ENCODE peak calls at places on chromosomes 12 and 14, in seven cellular contexts. V is A673; C is psoas muscle; P is brain microvascular endothelial cell; K is IMR-90; U is endothelial cell of umbilical vein; A is effector memory CD4-positive, alpha-beta T cell. Z is an unnamed sample.

GRCh38 chr14:75098682-75099081 is 28.2 kb downstream of the NEK9 start:
- DNase-seq in V (no peak), C (no peak), P (no peak), K (no peak), U (no peak), A (no peak), Z (no peak)

GRCh38 chr14:78519863-78520262 is 349.7 kb downstream of the NRXN3 start:
- DNase-seq in V (peak), C (no peak), P (peak), K (peak), U (peak), A (no peak), Z (no peak)

GRCh38 chr12:95605087-95605486 is 53.8 kb upstream of the USP44 start:
- DNase-seq in V (peak), C (no peak), P (peak), K (peak), U (peak), A (no peak), Z (no peak)

GRCh38 chr12:132761032-132761910 is at the start of gene ANKLE2:
- DNase-seq in V (peak), C (peak), P (peak), K (peak), U (peak), A (peak), Z (peak)

GRCh38 chr12:59086124-59086523 is 165.8 kb upstream of the LRIG3 start:
- DNase-seq in V (no peak), C (no peak), P (no peak), K (no peak), U (peak), A (no peak), Z (no peak)

GRCh38 chr14:100100032-100100405 is 34.8 kb downstream of the EVL start:
- DNase-seq in V (no peak), C (no peak), P (no peak), K (no peak), U (no peak), A (no peak), Z (no peak)

GRCh38 chr12:77213316-77213715 is 147.9 kb upstream of the E2F7 start:
- DNase-seq in V (peak), C (no peak), P (no peak), K (no peak), U (peak), A (no peak), Z (no peak)

GRCh38 chr12:4271433-4272013 is 2.0 kb upstream of the CCND2 start:
- DNase-seq in V (no peak), C (no peak), P (no peak), K (no peak), U (no peak), A (no peak), Z (no peak)

DNA sequence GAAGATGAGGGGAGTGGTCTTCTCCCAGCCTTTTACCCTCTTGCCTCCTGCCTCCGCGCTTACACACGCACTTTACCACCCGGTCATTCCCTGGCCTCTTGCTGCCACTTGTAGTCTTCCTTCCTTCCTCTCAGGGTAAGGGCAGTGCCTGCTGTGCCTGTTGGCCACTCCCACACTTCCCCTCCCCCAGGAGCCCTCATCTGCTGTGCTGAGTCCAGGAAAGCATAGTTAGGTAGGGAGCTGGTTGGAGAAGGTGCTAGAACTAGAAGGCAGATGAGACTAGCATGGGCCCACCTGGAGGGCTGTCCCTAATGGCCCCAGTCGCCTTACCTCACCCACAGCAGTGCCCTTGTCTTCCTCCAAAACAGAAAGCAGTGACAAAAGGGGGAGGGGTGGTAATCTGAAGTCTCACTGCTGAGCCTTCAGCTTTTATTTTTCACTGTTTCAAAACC is 54.3 kb upstream of the SRSF5 start:
- DNase-seq in V (no peak), C (peak), P (no peak), K (no peak), U (peak), A (no peak), Z (no peak)
- H3K4me3 ChIP-seq in V (no peak), C (no peak), P (no peak), K (no peak), U (no peak), A (no peak), Z (no peak)

DNA sequence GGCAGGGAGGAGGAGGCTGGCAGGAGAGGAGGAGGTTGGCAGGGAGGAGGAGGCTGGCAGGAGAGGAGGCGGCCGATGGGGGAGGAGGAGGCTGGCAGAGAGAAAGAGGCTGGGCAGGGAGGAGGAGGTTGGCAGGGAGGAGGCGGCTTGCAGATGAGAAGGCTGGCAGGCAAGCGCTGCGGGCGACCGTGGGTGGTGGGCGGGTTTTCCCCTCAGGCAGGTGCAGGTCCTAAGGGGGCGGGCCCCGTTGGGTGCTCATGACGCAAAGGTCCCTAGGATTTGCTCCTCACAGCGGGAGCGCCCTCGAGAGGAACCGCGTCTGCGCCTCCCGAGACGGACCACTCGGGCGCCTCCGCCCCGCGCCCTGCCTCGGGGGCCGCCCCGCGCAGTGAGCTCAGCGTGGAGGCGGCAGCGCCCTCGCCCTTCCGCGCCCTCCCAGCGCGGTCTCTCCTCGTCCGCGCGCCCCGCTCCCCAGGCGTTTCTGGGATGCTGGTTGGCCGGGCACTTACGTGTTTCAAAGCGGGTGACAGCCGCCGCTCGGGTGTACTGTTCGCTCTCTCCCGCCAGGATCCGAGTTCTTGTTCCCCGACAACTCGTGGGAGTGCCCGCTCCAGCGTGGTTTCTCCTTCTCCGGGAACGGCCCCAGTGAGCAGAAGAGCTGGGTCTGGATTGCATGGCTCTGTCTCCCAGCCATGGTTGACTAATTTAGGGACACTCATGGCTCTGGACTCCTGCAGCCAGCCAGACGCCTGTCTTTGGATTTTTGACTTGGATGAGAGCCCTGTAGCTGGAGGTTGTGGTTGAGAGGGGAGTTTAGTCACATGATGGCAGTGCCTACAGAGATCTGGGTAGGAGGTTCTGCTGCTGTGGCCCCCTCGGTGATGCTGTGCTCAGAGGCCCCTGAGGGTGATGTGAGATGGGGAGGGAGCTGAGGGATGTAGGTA is 64.1 kb upstream of the PPP4R3A start:
- DNase-seq in V (peak), C (peak), P (peak), K (peak), U (peak), A (peak), Z (peak)
- H3K4me3 ChIP-seq in V (peak), C (peak), P (peak), K (peak), U (no peak), A (peak), Z (peak)

DNA sequence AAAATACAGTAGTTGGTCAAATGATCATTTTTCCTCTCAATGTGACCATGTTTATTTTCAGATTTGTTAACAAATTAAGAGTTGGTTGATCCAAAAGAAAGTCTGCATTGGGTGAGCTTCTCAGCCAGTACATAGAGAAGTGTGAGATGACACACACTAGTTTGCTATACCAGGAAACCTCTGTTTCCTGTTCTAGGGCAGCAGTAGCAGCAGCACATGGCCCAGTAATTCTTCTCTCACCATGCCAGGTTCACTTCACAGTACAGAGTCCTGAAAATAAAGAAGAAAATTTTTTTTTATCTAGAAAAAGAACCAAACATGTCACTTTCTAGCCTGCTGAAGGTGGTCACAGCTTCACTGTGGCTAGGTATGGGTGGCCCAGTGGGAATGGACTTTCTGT is 250.2 kb upstream of the OR4E1 start:
- DNase-seq in V (no peak), C (no peak), P (no peak), K (no peak), U (peak), A (peak), Z (no peak)
- H3K4me3 ChIP-seq in V (no peak), C (no peak), P (no peak), K (no peak), U (no peak), A (no peak), Z (no peak)

GRCh38 chr12:110893956-110894355 is 26.4 kb downstream of the MYL2 start:
- DNase-seq in V (no peak), C (no peak), P (no peak), K (no peak), U (no peak), A (no peak), Z (no peak)
- H3K4me3 ChIP-seq in V (no peak), C (no peak), P (no peak), K (no peak), U (no peak), A (no peak), Z (no peak)

Z was measured in AG09309.